ENCODE peak calls at places on chromosomes 2 and 18, in nine cellular contexts. O is GOT3; U is fibroblast of villous mesenchyme; B is dermis microvascular lymphatic vessel endothelial cell; Z is anterior cingulate cortex; C is adipocyte; T is heart left ventricle; E is stimulated activated naive CD4-positive, alpha-beta T cell; V is AG08396. D is an unnamed sample.

GRCh38 chr2:236665572-236666118 is 96.0 kb downstream of the ACKR3 start:
- DNase-seq in O (no peak), U (no peak), B (no peak), Z (no peak), C (no peak), T (no peak), E (no peak), V (no peak), D (no peak)

GRCh38 chr2:44104855-44105271 is 63.8 kb upstream of the PPM1B start:
- DNase-seq in O (no peak), U (no peak), B (no peak), Z (no peak), C (no peak), T (no peak), E (no peak), V (no peak), D (no peak)

GRCh38 chr2:32977228-32977758 is 30.5 kb downstream of the LTBP1 start:
- DNase-seq in O (no peak), U (peak), B (peak), Z (no peak), C (no peak), T (peak), E (no peak), V (no peak), D (no peak)

GRCh38 chr2:8767324-8767723 is 70.1 kb downstream of the KIDINS220 start:
- DNase-seq in O (no peak), U (no peak), B (no peak), Z (no peak), C (no peak), T (no peak), E (no peak), V (no peak), D (no peak)

GRCh38 chr2:71505086-71505769 is 51.9 kb downstream of the DYSF start:
- DNase-seq in O (no peak), U (no peak), B (peak), Z (no peak), C (no peak), T (peak), E (no peak), V (no peak), D (no peak)

GRCh38 chr2:178195390-178196166 is 1.3 kb downstream of the OSBPL6 start:
- DNase-seq in O (no peak), U (no peak), B (no peak), Z (no peak), C (no peak), T (no peak), E (no peak), V (no peak), D (no peak)

GRCh38 chr2:226117506-226118065 is 682.0 kb downstream of the IRS1 start:
- DNase-seq in O (no peak), U (peak), B (no peak), Z (no peak), C (no peak), T (no peak), E (no peak), V (no peak), D (no peak)

GRCh38 chr2:239436076-239436475 is 35.3 kb upstream of the HDAC4 start:
- DNase-seq in O (no peak), U (no peak), B (no peak), Z (no peak), C (no peak), T (no peak), E (no peak), V (no peak), D (no peak)

GRCh38 chr2:66901344-66901743 is 466.4 kb downstream of the MEIS1 start:
- DNase-seq in O (no peak), U (peak), B (no peak), Z (no peak), C (peak), T (peak), E (no peak), V (no peak), D (no peak)

GRCh38 chr2:232861353-232861752 is 8.7 kb upstream of the SNORC start:
- DNase-seq in O (no peak), U (no peak), B (no peak), Z (no peak), C (no peak), T (no peak), E (no peak), V (no peak), D (no peak)

GRCh38 chr2:200421270-200421669 is 88.6 kb downstream of the KCTD18 start:
- DNase-seq in O (no peak), U (no peak), B (no peak), Z (no peak), C (no peak), T (no peak), E (no peak), V (no peak), D (no peak)

GRCh38 chr18:30409120-30409519 is 633.4 kb downstream of the DSC3 start:
- DNase-seq in O (no peak), U (no peak), B (no peak), Z (no peak), C (no peak), T (no peak), E (no peak), V (no peak), D (no peak)

GRCh38 chr2:130372055-130372832 is 16.4 kb downstream of the PTPN18 start:
- DNase-seq in O (peak), U (peak), B (peak), Z (peak), C (peak), T (peak), E (peak), V (peak), D (peak)

GRCh38 chr2:195304310-195304709 is 352.7 kb upstream of the SLC39A10 start:
- DNase-seq in O (no peak), U (peak), B (no peak), Z (no peak), C (no peak), T (no peak), E (no peak), V (no peak), D (no peak)

GRCh38 chr2:232937278-232937906 is 67.3 kb downstream of the SNORC start:
- DNase-seq in O (peak), U (peak), B (no peak), Z (no peak), C (peak), T (no peak), E (no peak), V (peak), D (no peak)

GRCh38 chr18:13539050-13539449 is 187.3 kb downstream of the FAM210A start:
- DNase-seq in O (no peak), U (no peak), B (no peak), Z (no peak), C (no peak), T (no peak), E (peak), V (no peak), D (no peak)

GRCh38 chr2:127196998-127197397 is 23.1 kb downstream of the CYP27C1 start:
- DNase-seq in O (no peak), U (no peak), B (no peak), Z (no peak), C (no peak), T (no peak), E (no peak), V (no peak), D (no peak)

GRCh38 chr2:116317111-116317510 is 1497.4 kb upstream of the DDX18 start:
- DNase-seq in O (no peak), U (no peak), B (no peak), Z (no peak), C (no peak), T (no peak), E (no peak), V (no peak), D (no peak)

GRCh38 chr2:195710407-195710806 is 53.4 kb downstream of the SLC39A10 start:
- DNase-seq in O (no peak), U (peak), B (no peak), Z (no peak), C (peak), T (no peak), E (no peak), V (peak), D (no peak)

GRCh38 chr2:9779572-9780264 is 63.6 kb upstream of the TAF1B start:
- DNase-seq in O (no peak), U (no peak), B (no peak), Z (no peak), C (no peak), T (no peak), E (no peak), V (no peak), D (no peak)

GRCh38 chr2:52597361-52597760 is 1170.2 kb upstream of the CHAC2 start:
- DNase-seq in O (no peak), U (no peak), B (no peak), Z (no peak), C (peak), T (no peak), E (no peak), V (no peak), D (no peak)

D was measured in GM06990.